ENCODE peak calls at places on chromosomes 16 and 17, in nine cellular contexts. D, R, J, S, K, A, V, H and W are unnamed samples.

GRCh38 chr17:28953444-28954118 is 2.3 kb upstream of the PHF12 start:
- DNase-seq in V (peak), H (no peak), A (peak), J (peak), D (no peak), S (peak), K (peak), R (peak), W (peak)

GRCh38 chr16:72850863-72851262 is 197.1 kb downstream of the ZFHX3 start:
- DNase-seq in H (peak), A (no peak), D (peak), S (no peak), J (no peak), K (no peak), V (no peak), R (peak), W (no peak)

GRCh38 chr16:29663829-29664132 is 734 bp downstream of the SPN start:
- DNase-seq in V (no peak), A (no peak), J (no peak), R (no peak), K (no peak), D (no peak), S (no peak), H (no peak), W (no peak)

GRCh38 chr16:11985250-11985649 is 8.7 kb downstream of the SNX29 start:
- DNase-seq in K (no peak), R (no peak), J (no peak), H (no peak), V (no peak), A (no peak), D (no peak), S (no peak), W (no peak)

GRCh38 chr16:7025616-7026190 is 306.9 kb upstream of the RBFOX1 start:
- DNase-seq in V (peak), S (peak), K (no peak), A (peak), J (peak), H (peak), D (peak), R (peak), W (peak)

GRCh38 chr17:42221886-42222745 is 27.8 kb upstream of the GHDC start:
- DNase-seq in R (no peak), J (peak), A (no peak), H (no peak), S (no peak), D (no peak), V (peak), K (peak), W (no peak)

GRCh38 chr16:2244301-2244700 is 7.1 kb downstream of the ECI1 start:
- DNase-seq in H (no peak), R (no peak), J (no peak), K (no peak), S (no peak), A (no peak), V (no peak), D (no peak), W (no peak)

GRCh38 chr17:20072692-20072992 is 63.5 kb downstream of the SPECC1 start:
- DNase-seq in A (no peak), J (no peak), K (no peak), D (no peak), V (no peak), S (no peak), H (no peak), R (no peak), W (no peak)

GRCh38 chr17:41406205-41406604 is 8.8 kb upstream of the KRT31 start:
- DNase-seq in J (peak), V (no peak), D (no peak), S (peak), K (no peak), H (peak), A (no peak), R (no peak), W (no peak)

GRCh38 chr16:87276091-87276561 is 41.1 kb downstream of the C16orf95 start:
- DNase-seq in D (peak), R (no peak), A (no peak), S (no peak), V (no peak), H (no peak), J (no peak), K (no peak), W (no peak)
- TF ChIP-seq CTCF in D (no peak), R (no peak), A (no peak), S (no peak), V (no peak), H (no peak), J (no peak), K (no peak), W (no peak)

GRCh38 chr17:74990581-74991105 is 3.2 kb downstream of the CDR2L start:
- DNase-seq in H (no peak), A (no peak), S (no peak), D (no peak), J (no peak), R (no peak), V (no peak), K (no peak), W (no peak)
- H3K27ac ChIP-seq in H (no peak), A (peak), S (no peak), D (no peak), J (peak), R (peak), V (peak), K (no peak), W (no peak)

GRCh38 chr16:67454852-67455251 is 23.9 kb downstream of the HSD11B2 start:
- DNase-seq in D (no peak), R (no peak), K (no peak), H (no peak), S (no peak), J (no peak), V (no peak), A (no peak), W (no peak)

GRCh38 chr16:67457611-67458010 is 23.3 kb downstream of the ATP6V0D1 start:
- DNase-seq in R (no peak), S (no peak), V (no peak), J (no peak), H (no peak), A (no peak), D (no peak), K (no peak), W (peak)

GRCh38 chr16:67454104-67454503 is 23.2 kb downstream of the HSD11B2 start:
- DNase-seq in V (no peak), A (no peak), R (no peak), J (no peak), H (no peak), D (no peak), S (no peak), K (no peak), W (no peak)

GRCh38 chr16:67458121-67458641 is 22.8 kb downstream of the ATP6V0D1 start:
- DNase-seq in K (no peak), A (no peak), H (no peak), S (no peak), D (no peak), V (no peak), J (no peak), R (peak), W (no peak)

GRCh38 chr16:67456383-67457140 is 24.4 kb downstream of the ATP6V0D1 start:
- DNase-seq in V (peak), R (peak), A (peak), S (no peak), D (no peak), K (no peak), J (peak), H (peak), W (peak)
- TF ChIP-seq CTCF in V (peak), R (peak), A (peak), S (peak), D (peak), K (no peak), J (no peak), H (peak), W (no peak)

DNA sequence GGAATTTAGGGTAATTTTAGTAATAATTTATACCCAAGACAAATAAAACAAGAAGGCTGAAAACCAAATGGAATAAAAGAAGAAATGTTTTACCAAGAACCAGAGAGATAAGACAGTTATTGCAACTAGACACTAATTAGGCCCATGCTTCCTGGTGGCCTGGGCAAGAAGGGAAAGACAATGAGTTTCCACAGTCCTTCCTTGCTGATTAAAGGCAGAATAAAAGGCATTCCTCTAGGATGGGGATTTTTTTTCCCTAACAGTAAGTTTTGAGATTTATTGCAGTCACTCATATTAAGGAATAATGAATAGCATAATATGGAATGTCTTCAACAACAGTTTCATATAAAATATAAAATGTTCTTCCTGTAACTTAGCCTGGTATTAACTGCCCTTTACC is 41.5 kb downstream of the TOM1L2 start:
- DNase-seq in S (no peak), H (no peak), D (no peak), K (no peak), J (no peak), V (no peak), R (no peak), A (no peak), W (no peak)
- H3K27ac ChIP-seq in S (no peak), H (peak), D (no peak), K (no peak), J (no peak), V (no peak), R (peak), A (no peak), W (peak)

DNA sequence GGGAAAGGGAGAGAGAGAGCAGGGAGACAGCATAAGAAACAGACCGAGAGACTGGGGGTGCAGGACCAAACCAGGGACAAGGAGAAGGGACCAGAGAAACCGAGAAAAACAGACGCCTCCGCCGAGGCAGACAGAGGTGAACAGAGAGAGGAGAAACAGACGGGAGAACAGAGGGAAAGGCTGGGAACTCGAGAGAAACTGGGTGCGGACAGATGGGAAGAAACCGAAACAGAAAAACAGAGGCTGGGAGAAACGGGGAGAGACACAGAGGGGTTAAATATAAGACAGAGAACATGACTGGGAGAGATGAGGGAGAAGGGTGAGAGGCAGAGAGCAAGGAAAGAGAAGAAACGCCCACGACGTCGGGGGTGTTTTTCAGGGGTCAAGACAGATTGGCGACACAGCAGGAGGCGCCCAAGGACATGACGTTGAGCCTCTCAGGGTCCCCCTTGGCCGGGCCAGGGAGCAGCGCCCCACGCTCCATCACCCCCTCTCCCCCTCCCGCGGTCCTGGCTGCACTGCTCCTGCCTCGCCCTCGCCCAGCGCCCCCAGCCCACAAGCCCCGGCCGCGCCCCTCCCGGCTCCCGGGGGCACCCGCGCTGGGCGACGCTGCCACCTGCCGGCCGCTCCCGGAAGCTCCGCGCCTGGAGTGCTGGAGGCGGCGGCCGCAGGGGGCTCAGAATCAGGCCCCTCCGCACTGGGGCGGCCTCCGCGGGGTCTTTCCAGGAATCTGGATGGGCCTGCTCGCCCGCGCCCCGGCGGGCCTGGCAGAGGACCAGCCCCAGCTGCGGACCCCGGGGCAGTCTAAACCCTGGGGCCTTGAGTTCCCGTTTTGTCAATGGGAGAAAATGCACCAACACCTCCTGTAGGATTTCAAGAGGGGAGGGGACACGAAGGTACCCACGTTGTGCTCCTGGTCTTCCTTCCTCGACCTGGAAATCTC is 1.3 kb upstream of the TMEM92 start:
- DNase-seq in A (peak), H (no peak), J (peak), D (peak), R (peak), K (peak), S (peak), V (peak), W (peak)
- TF ChIP-seq CTCF in A (peak), H (peak), J (peak), D (peak), R (peak), K (peak), S (peak), V (peak), W (peak)

GRCh38 chr16:27445502-27446175 is 43.7 kb downstream of the IL21R start:
- DNase-seq in J (no peak), S (no peak), K (no peak), A (no peak), V (no peak), D (peak), R (peak), H (no peak), W (no peak)
- H3K27ac ChIP-seq in J (no peak), S (no peak), K (no peak), A (no peak), V (no peak), D (no peak), R (no peak), H (no peak), W (no peak)

GRCh38 chr16:54093281-54093680 is 193.3 kb downstream of the IRX3 start:
- DNase-seq in K (no peak), R (no peak), S (no peak), D (no peak), V (no peak), A (no peak), J (no peak), H (no peak), W (no peak)
- TF ChIP-seq CTCF in K (no peak), R (no peak), S (no peak), D (no peak), V (no peak), A (no peak), J (no peak), H (no peak), W (no peak)

GRCh38 chr16:15607700-15608396 is 35.1 kb downstream of the MARF1 start:
- DNase-seq in H (peak), V (no peak), J (no peak), A (no peak), K (no peak), R (peak), D (no peak), S (no peak), W (no peak)
- H3K27ac ChIP-seq in H (no peak), V (no peak), J (no peak), A (no peak), K (no peak), R (peak), D (peak), S (no peak), W (no peak)

DNA sequence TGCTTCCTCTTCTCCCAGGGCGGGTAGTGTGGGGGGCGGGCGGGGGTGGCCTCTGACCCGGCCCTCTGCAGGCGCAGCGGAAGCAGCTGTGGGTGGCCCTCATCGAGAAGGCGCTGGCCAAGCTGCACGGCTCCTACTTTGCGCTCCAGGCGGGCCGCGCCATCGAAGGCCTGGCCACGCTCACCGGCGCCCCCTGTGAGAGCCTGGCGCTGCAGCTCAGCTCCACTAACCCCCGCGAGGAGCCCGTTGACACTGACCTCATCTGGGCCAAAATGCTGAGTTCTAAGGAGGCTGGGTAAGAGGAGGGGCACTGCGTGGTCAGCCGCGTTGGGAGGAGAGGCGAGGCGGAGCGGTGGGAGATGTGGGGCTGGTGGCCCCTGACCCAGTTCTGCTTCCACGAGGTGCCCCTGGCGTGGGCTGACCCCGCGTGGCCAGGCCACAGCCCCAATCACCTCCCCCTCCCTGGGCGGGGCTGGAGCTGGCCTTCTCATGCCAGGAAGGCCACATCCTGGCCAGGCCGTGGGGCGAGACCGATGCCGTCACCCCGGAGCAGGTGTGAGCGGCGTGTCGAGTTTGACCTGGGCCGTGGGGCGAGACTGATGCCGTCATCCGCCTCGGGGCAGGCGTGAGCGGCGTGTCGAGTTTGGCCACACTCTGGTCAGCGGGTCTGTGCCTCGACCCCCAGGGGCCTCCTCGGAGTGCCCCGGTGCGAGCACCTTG is 10.5 kb upstream of the PRR35 start:
- DNase-seq in A (no peak), R (no peak), J (no peak), V (no peak), D (no peak), H (no peak), S (no peak), K (no peak), W (no peak)
- TF ChIP-seq CTCF in A (no peak), R (no peak), J (no peak), V (no peak), D (no peak), H (no peak), S (no peak), K (no peak), W (no peak)